ENCODE peak calls at places on chromosome 15, in nine cellular contexts. N is KBM-7; I is T-helper 1 cell; F is NCI-H2029; R is NCI-H345; C is lower leg skin; O is mesothelial cell of epicardium; X is CD8-positive, alpha-beta memory T cell; G is AG09319. T is an unnamed sample.

GRCh38 chr15:36506733-36507356 is 72.6 kb upstream of the CDIN1 start:
- DNase-seq in N (no peak), I (no peak), F (no peak), R (no peak), C (no peak), O (no peak), X (no peak), G (no peak), T (no peak)

GRCh38 chr15:68197661-68198437 is 7.3 kb downstream of the CALML4 start:
- DNase-seq in N (no peak), I (no peak), F (no peak), R (no peak), C (no peak), O (no peak), X (no peak), G (no peak), T (no peak)

GRCh38 chr15:101060576-101061551 is 141.7 kb downstream of the LRRK1 start:
- DNase-seq in N (no peak), I (no peak), F (no peak), R (no peak), C (peak; percentile 74), O (peak; percentile 31), X (no peak), G (no peak), T (no peak)

GRCh38 chr15:71251548-71252035 is 136.3 kb downstream of the THSD4 start:
- DNase-seq in N (no peak), I (no peak), F (no peak), R (no peak), C (no peak), O (no peak), X (no peak), G (no peak), T (no peak)

GRCh38 chr15:90364251-90364650 is 12.2 kb downstream of the ZNF774 start:
- DNase-seq in N (no peak), I (no peak), F (no peak), R (no peak), C (no peak), O (no peak), X (no peak), G (no peak), T (no peak)

GRCh38 chr15:55907797-55908196 is 85.6 kb downstream of the NEDD4 start:
- DNase-seq in N (no peak), I (no peak), F (no peak), R (no peak), C (no peak), O (no peak), X (no peak), G (peak; percentile 76), T (no peak)

GRCh38 chr15:68553994-68554715 is 24.6 kb upstream of the CORO2B start:
- DNase-seq in N (peak; percentile 87), I (peak; percentile 42), F (peak; percentile 47), R (peak; percentile 75), C (peak; percentile 91), O (peak; percentile 85), X (peak; percentile 31), G (no peak), T (peak; percentile 63)

GRCh38 chr15:91407237-91407889 is 307.3 kb downstream of the SV2B start:
- DNase-seq in N (no peak), I (peak; percentile 13), F (peak; percentile 21), R (no peak), C (no peak), O (no peak), X (no peak), G (no peak), T (no peak)

GRCh38 chr15:44181410-44181809 is 13.7 kb downstream of the FRMD5 start:
- DNase-seq in N (no peak), I (no peak), F (no peak), R (no peak), C (no peak), O (no peak), X (no peak), G (no peak), T (no peak)

GRCh38 chr15:63240136-63240535 is 37.3 kb upstream of the APH1B start:
- DNase-seq in N (no peak), I (no peak), F (no peak), R (peak; percentile 13), C (no peak), O (no peak), X (no peak), G (no peak), T (no peak)

GRCh38 chr15:90261811-90262210 is 3.7 kb upstream of the NGRN start:
- DNase-seq in N (no peak), I (no peak), F (no peak), R (no peak), C (no peak), O (no peak), X (no peak), G (no peak), T (no peak)

GRCh38 chr15:42160110-42160509 is 3.7 kb upstream of the PLA2G4F start:
- DNase-seq in N (no peak), I (no peak), F (no peak), R (no peak), C (peak; percentile 2), O (no peak), X (no peak), G (no peak), T (no peak)

GRCh38 chr15:41926184-41927056 is 32.6 kb upstream of the SPTBN5 start:
- DNase-seq in N (no peak), I (no peak), F (no peak), R (no peak), C (no peak), O (no peak), X (no peak), G (no peak), T (no peak)

GRCh38 chr15:60972301-60972700 is 256.8 kb downstream of the RORA start:
- DNase-seq in N (no peak), I (no peak), F (no peak), R (no peak), C (no peak), O (no peak), X (no peak), G (peak; percentile 31), T (no peak)

GRCh38 chr15:98920091-98920880 is 87.3 kb downstream of the PGPEP1L start:
- DNase-seq in N (peak; percentile 2), I (peak; percentile 8), F (no peak), R (no peak), C (no peak), O (no peak), X (no peak), G (no peak), T (no peak)

GRCh38 chr15:73940061-73940981 is 14.1 kb downstream of the LOXL1 start:
- DNase-seq in N (no peak), I (no peak), F (no peak), R (no peak), C (no peak), O (no peak), X (no peak), G (no peak), T (no peak)

GRCh38 chr15:84143753-84144314 is 91.7 kb upstream of the GOLGA6L4 start:
- DNase-seq in N (no peak), I (no peak), F (no peak), R (no peak), C (no peak), O (no peak), X (no peak), G (no peak), T (peak; percentile 14)

GRCh38 chr15:64902863-64903262 is 8.8 kb upstream of the ANKDD1A start:
- DNase-seq in N (no peak), I (peak; percentile 36), F (no peak), R (no peak), C (no peak), O (no peak), X (no peak), G (no peak), T (no peak)

GRCh38 chr15:51677453-51677852 is 3.9 kb upstream of the SCG3 start:
- DNase-seq in N (no peak), I (no peak), F (no peak), R (no peak), C (no peak), O (no peak), X (no peak), G (no peak), T (no peak)

GRCh38 chr15:77495806-77496589 is 75.3 kb downstream of the HMG20A start:
- DNase-seq in N (peak; percentile 46), I (no peak), F (no peak), R (no peak), C (no peak), O (peak; percentile 26), X (no peak), G (no peak), T (no peak)

GRCh38 chr15:21262851-21263400 is 177.4 kb downstream of the POTEB3 start:
- DNase-seq in N (no peak), I (peak; percentile 0), F (no peak), R (no peak), C (no peak), O (no peak), X (no peak), G (no peak), T (no peak)

GRCh38 chr15:78766041-78766440 is 45.2 kb downstream of the ADAMTS7 start:
- DNase-seq in N (no peak), I (no peak), F (no peak), R (no peak), C (peak; percentile 82), O (no peak), X (no peak), G (no peak), T (no peak)

GRCh38 chr15:28114114-28114455 is 15.0 kb upstream of the OCA2 start:
- DNase-seq in N (no peak), I (no peak), F (no peak), R (no peak), C (no peak), O (no peak), X (no peak), G (no peak), T (no peak)

GRCh38 chr15:85706779-85707518 is 87.8 kb downstream of the KLHL25 start:
- DNase-seq in N (peak; percentile 76), I (peak; percentile 71), F (no peak), R (no peak), C (no peak), O (no peak), X (peak; percentile 77), G (no peak), T (no peak)

GRCh38 chr15:89051875-89052274 is 36.4 kb upstream of the ABHD2 start:
- DNase-seq in N (no peak), I (no peak), F (no peak), R (no peak), C (peak; percentile 50), O (no peak), X (no peak), G (peak; percentile 69), T (no peak)

GRCh38 chr15:75171408-75171807 is 30.3 kb upstream of the C15orf39 start:
- DNase-seq in N (peak; percentile 87), I (peak; percentile 67), F (no peak), R (no peak), C (peak; percentile 62), O (no peak), X (no peak), G (no peak), T (no peak)

GRCh38 chr15:60682615-60683014 is 203.7 kb upstream of the ICE2 start:
- DNase-seq in N (no peak), I (no peak), F (no peak), R (no peak), C (no peak), O (no peak), X (no peak), G (no peak), T (no peak)

GRCh38 chr15:67753901-67754300 is 71.4 kb upstream of the SKOR1 start:
- DNase-seq in N (peak; percentile 64), I (no peak), F (no peak), R (no peak), C (no peak), O (no peak), X (no peak), G (no peak), T (no peak)

GRCh38 chr15:58136731-58137130 is 1.4 kb upstream of the AQP9 start:
- DNase-seq in N (no peak), I (no peak), F (no peak), R (no peak), C (no peak), O (no peak), X (no peak), G (no peak), T (no peak)

GRCh38 chr15:52790166-52790708 is at the start of gene ONECUT1:
- DNase-seq in N (peak; percentile 56), I (peak; percentile 34), F (no peak), R (peak; percentile 58), C (no peak), O (peak; percentile 78), X (no peak), G (no peak), T (peak; percentile 87)

GRCh38 chr15:41367418-41367817 is 34.7 kb downstream of the NUSAP1 start:
- DNase-seq in N (no peak), I (no peak), F (no peak), R (no peak), C (no peak), O (no peak), X (no peak), G (no peak), T (no peak)

T was measured in GM10248.